ENCODE peak calls at places on chromosomes 3 and 15, in five cellular contexts. S is ovary, Z is Panc1, V is keratinocyte, U is substantia nigra. A is an unnamed sample.

GRCh38 chr3:71129611-71130515 is 453.7 kb downstream of the FOXP1 start:
- DNase-seq in S (no peak), U (no peak), V (no peak), Z (no peak), A (peak)

GRCh38 chr15:38050529-38050928 is 116.1 kb downstream of the TMCO5A start:
- DNase-seq in Z (no peak), V (no peak), U (no peak), S (no peak), A (no peak)

GRCh38 chr3:128310286-128311058 is 156.2 kb downstream of the DNAJB8 start:
- DNase-seq in U (no peak), S (no peak), V (no peak), Z (no peak), A (no peak)

GRCh38 chr3:10299679-10300078 is 6.9 kb upstream of the GHRL start:
- DNase-seq in Z (no peak), V (no peak), U (no peak), S (no peak), A (no peak)

GRCh38 chr3:129439817-129440647 is at the start of the genes IFT122 and MBD4:
- DNase-seq in Z (peak), V (peak), U (peak), S (peak), A (peak)

GRCh38 chr3:179430277-179430870 is 20.9 kb downstream of the GNB4 start:
- DNase-seq in S (no peak), V (no peak), Z (no peak), U (no peak), A (no peak)

GRCh38 chr3:157204880-157205279 is 44.9 kb upstream of the CCNL1 start:
- DNase-seq in S (no peak), Z (no peak), U (no peak), V (no peak), A (no peak)

GRCh38 chr3:18372786-18373405 is 52.2 kb downstream of the SATB1 start:
- DNase-seq in V (no peak), Z (no peak), S (no peak), U (no peak), A (no peak)

GRCh38 chr3:168272343-168272984 is 176.7 kb upstream of the GOLIM4 start:
- DNase-seq in Z (no peak), S (no peak), V (no peak), U (no peak), A (no peak)

GRCh38 chr3:168273917-168274316 is 178.2 kb upstream of the GOLIM4 start:
- DNase-seq in V (no peak), Z (no peak), S (no peak), U (no peak), A (no peak)

GRCh38 chr3:168275662-168276061 is 179.9 kb upstream of the GOLIM4 start:
- DNase-seq in S (no peak), V (no peak), Z (no peak), U (no peak), A (no peak)
- H3K27ac ChIP-seq in S (no peak), V (no peak), Z (no peak), U (no peak), A (no peak)

DNA sequence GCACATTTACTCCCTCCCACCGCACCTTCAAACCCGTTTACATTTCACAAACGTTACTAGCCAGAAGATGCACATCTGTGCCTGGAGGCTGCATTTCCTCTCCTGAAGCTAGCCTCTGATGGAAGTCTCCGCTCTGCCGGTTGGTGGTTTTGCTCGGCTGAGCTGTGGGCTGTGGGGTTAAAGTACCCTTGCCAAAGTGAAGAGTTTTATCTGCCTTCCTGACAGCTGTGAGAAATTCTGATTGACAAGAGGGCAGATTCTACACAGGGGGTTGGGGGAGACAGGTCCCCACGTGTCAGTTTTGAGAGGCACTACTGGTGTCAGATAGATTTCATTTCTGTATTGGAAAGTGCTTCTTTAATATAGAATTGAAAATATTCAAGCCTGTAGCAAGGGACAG is 200.9 kb upstream of the RGMA start:
- DNase-seq in Z (no peak), S (no peak), U (no peak), V (no peak), A (peak)
- H3K27ac ChIP-seq in Z (no peak), S (no peak), U (no peak), V (no peak), A (no peak)

GRCh38 chr3:48441940-48442339 is 1.9 kb downstream of the TMA7 start:
- DNase-seq in U (no peak), S (no peak), Z (no peak), V (no peak), A (no peak)

GRCh38 chr3:48437812-48438211 is 2.1 kb downstream of the CCDC51 start:
- DNase-seq in Z (no peak), S (no peak), U (no peak), V (no peak), A (no peak)

GRCh38 chr3:48439820-48440589 is at the start of the genes CCDC51 and TMA7:
- DNase-seq in U (peak), V (peak), Z (peak), S (peak), A (peak)

GRCh38 chr3:48436855-48437254 is 3.1 kb downstream of the CCDC51 start:
- DNase-seq in V (no peak), Z (no peak), U (no peak), S (peak), A (no peak)

DNA sequence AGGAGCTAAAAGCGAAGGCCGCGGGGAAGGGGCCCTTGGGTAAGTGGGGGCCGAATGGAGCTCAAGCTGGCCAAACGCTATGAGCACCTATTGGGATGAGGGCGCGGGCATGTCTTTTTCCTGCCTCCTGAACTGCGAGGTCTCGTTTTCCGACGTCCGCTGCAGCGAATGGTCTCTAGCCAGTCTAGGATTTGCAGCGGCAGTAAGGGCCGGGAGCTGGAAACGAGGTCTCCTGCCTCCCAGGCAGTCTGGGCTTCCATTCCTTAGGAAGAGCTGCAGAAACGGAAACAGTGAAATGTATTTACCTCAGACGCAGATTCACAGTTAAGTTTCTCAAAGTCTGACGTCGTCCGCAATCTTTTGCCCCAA is 517 bp downstream of the TMA7 start:
- DNase-seq in U (no peak), Z (no peak), S (no peak), V (no peak), A (no peak)
- H3K27ac ChIP-seq in U (peak), Z (peak), S (peak), V (peak), A (peak)

DNA sequence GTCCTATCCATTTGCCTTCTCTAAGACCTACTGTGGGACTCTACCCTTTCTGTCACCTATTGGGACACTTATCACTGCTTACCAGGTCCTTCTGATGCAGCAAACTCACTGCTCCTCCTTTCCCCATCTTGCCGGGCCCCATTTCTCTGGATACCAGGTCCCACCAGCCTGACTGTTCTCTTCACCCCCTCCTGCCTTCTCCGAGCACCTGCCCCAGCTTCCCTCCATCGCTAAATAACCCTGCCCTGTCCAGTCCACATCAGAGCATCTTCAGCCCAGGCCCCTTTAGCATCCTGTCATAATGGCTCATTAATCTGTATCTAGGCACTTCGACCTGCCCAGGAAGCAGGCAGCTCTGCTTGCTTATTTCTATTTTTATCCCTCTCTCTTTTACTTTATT is 74.7 kb downstream of the CRYGS start:
- DNase-seq in U (no peak), V (no peak), S (no peak), Z (no peak), A (no peak)
- H3K27ac ChIP-seq in U (no peak), V (no peak), S (no peak), Z (no peak), A (no peak)

DNA sequence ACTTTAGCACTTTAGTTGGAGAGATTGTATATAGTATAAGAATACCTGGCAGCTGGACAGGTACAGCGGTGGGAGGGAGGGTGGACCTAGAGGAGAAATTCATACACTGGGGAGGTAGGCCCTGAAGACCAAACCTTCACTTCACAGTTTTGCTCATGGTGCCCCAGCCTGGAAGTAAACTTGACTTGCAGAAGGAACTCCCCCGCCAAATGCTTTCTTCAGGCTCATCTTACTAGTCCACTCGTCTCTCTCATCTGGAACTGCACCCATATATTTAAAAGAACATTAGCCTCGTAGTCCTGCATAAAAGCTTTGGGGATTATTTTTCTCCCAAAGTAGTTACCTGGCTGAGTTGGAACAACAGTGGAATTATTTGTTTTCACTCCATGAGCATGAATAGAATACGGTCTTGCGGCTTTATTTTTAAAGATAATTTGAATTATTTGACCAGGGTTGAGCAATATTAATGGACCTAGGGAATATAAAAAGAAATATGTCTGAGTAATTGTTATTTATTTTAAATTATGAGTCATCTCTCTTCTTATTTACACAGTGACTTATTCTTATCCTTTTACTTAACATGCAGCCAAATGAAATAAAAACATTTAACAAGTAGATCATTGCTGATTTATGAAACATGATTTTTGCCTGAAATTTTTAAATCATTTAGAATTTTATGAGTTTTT is 25.5 kb upstream of the CP start:
- DNase-seq in U (no peak), Z (no peak), S (no peak), V (no peak), A (no peak)
- H3K27ac ChIP-seq in U (no peak), Z (peak), S (peak), V (no peak), A (no peak)

GRCh38 chr3:184788751-184789150 is 23.2 kb upstream of the VPS8 start:
- DNase-seq in U (no peak), Z (no peak), S (no peak), V (no peak), A (no peak)
- H3K27ac ChIP-seq in U (no peak), Z (no peak), S (no peak), V (no peak), A (no peak)

DNA sequence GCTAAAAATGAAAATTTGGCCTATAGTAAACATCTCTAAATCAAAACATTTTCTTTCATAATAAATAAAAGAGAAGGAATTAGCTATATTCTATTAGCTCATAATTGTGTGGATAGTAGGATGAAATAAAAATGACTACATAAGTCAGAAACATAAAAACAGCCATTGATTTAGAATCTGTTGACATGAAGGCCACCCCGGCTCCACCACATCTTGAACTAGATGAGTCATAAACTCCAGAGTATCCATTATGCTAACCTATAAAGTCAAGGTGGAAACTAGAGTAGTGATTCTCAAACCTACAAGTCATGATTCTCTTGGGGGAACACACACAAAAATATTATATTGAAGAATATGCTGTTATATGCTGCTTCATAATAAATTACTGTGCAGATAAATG is 831.0 kb downstream of the TUSC7 start:
- DNase-seq in Z (no peak), V (no peak), S (no peak), U (no peak), A (no peak)
- H3K27ac ChIP-seq in Z (no peak), V (no peak), S (no peak), U (no peak), A (no peak)

DNA sequence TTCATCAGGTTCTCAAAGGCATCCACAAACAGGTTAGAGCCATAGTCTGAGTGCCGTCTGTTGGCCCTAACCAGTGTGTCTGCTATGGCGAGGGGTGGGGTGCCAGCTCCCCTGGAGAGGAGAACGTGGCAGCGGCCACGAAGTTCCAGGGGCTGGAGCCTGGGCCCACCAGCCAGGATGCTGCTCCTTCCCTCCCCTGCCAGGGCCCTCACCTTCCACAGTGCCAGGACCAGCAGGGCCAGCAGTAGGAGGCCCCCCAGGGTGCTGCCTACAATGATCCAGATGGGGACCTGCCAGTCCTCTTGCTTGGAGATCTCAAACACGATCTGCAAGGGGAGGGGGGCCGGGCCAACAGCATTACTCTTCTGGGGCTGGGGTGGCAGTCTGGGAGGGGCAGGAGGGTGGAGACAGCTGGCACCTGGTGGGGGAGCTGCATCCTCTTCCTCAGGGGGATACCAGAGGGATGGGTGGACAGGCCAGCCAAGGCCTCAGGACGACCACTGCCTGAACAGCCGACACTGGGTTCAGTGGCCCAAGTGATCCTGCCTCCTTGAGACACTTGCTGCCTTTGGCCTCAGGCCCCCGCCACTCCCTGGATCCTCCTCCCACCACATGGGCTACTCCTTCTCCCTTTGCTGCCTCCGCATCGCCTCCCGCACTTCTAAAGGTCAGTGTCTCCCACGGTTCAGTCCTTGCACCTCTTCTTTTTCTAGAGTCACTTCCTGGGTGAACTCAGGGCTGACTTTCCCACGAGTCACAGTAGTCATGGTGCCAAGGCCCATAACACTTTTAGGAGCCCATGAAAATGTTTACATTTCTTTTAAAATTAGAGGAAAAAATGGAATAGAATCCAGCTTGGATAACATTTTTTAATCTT is 26.3 kb downstream of the FEM1B start:
- DNase-seq in U (no peak), V (no peak), Z (no peak), S (no peak), A (no peak)
- H3K27ac ChIP-seq in U (no peak), V (peak), Z (no peak), S (no peak), A (no peak)